ENCODE peak calls at places on chromosomes 1 and 21, in ten cellular contexts. X is lung, M is endodermal cell, V is neuronal stem cell, O is SJSA1, E is psoas muscle, C is aorta, N is Peyer's patch, I is tibial artery, Z is ascending aorta. L is an unnamed sample. For H3K4me1, the result is how much of the 10 kb centered on the place peaks cover.

GRCh38 chr1:25826571-25826970 is 6.8 kb downstream of the MTFR1L start:
- DNase-seq in X (no peak), M (no peak), V (no peak), O (no peak), E (no peak), C (no peak), N (no peak), I (no peak), Z (no peak), L (no peak)

GRCh38 chr1:63317007-63317813 is 5.2 kb upstream of the FOXD3 start:
- DNase-seq in X (peak), M (peak), V (peak), O (peak), E (peak), C (peak), N (peak), I (no peak), Z (no peak), L (peak)

GRCh38 chr1:243336163-243336562 is 80.3 kb downstream of the SDCCAG8 start:
- DNase-seq in X (no peak), M (no peak), V (no peak), O (no peak), E (no peak), C (no peak), N (no peak), I (no peak), Z (no peak), L (no peak)

GRCh38 chr1:35717911-35718476 is 690 bp downstream of the C1orf216 start:
- DNase-seq in X (peak), M (peak), V (no peak), O (peak), E (peak), C (peak), N (peak), I (peak), Z (peak), L (peak)

GRCh38 chr1:36824390-36824861 is 209.9 kb downstream of the GRIK3 start:
- DNase-seq in X (no peak), M (peak), V (peak), O (no peak), E (no peak), C (no peak), N (no peak), I (no peak), Z (no peak), L (no peak)

GRCh38 chr1:25341746-25342145 is 3.6 kb downstream of the TMEM50A start:
- DNase-seq in X (no peak), M (no peak), V (no peak), O (no peak), E (no peak), C (no peak), N (no peak), I (no peak), Z (no peak), L (no peak)

GRCh38 chr21:42376338-42376982 is 10.1 kb upstream of the TFF1 start:
- DNase-seq in X (no peak), M (peak), V (no peak), O (no peak), E (no peak), C (no peak), N (peak), I (no peak), Z (no peak), L (no peak)

GRCh38 chr1:156122519-156123355 is 8.2 kb downstream of the LMNA start:
- DNase-seq in X (peak), M (peak), V (no peak), O (peak), E (peak), C (peak), N (peak), I (peak), Z (peak), L (peak)

GRCh38 chr1:164510435-164510834 is 48.5 kb upstream of the PBX1 start:
- DNase-seq in X (no peak), M (no peak), V (no peak), O (no peak), E (no peak), C (no peak), N (no peak), I (no peak), Z (no peak), L (no peak)

GRCh38 chr1:166164995-166165660 is 1.7 kb downstream of the FAM78B start:
- DNase-seq in X (no peak), M (peak), V (peak), O (no peak), E (peak), C (peak), N (peak), I (peak), Z (peak), L (peak)

GRCh38 chr1:164794310-164794709 is 235.3 kb downstream of the PBX1 start:
- DNase-seq in X (no peak), M (no peak), V (no peak), O (peak), E (no peak), C (peak), N (no peak), I (peak), Z (peak), L (no peak)

GRCh38 chr1:110508038-110508437 is 10.9 kb downstream of the KCNA10 start:
- DNase-seq in X (peak), M (peak), V (no peak), O (no peak), E (peak), C (peak), N (peak), I (peak), Z (peak), L (peak)

GRCh38 chr1:10774615-10775310 is 21.7 kb downstream of the CASZ1 start:
- DNase-seq in X (no peak), M (no peak), V (no peak), O (no peak), E (no peak), C (no peak), N (no peak), I (no peak), Z (no peak), L (no peak)

GRCh38 chr21:35204850-35205564 is 155.9 kb upstream of the RUNX1 start:
- DNase-seq in X (peak), M (peak), V (no peak), O (peak), E (peak), C (peak), N (peak), I (peak), Z (peak), L (no peak)

GRCh38 chr1:165403835-165404482 is 41.0 kb downstream of the RXRG start:
- DNase-seq in X (peak), M (peak), V (peak), O (no peak), E (no peak), C (no peak), N (peak), I (no peak), Z (peak), L (peak)

GRCh38 chr21:15755125-15755524 is 25.3 kb downstream of the USP25 start:
- DNase-seq in X (no peak), M (no peak), V (no peak), O (no peak), E (no peak), C (no peak), N (no peak), I (no peak), Z (no peak), L (no peak)

GRCh38 chr1:226215239-226215638 is 8.2 kb upstream of the MIXL1 start:
- DNase-seq in X (no peak), M (peak), V (no peak), O (peak), E (no peak), C (no peak), N (no peak), I (no peak), Z (no peak), L (no peak)

GRCh38 chr1:21563971-21564370 is 54.7 kb downstream of the ALPL start:
- DNase-seq in X (no peak), M (no peak), V (no peak), O (no peak), E (peak), C (peak), N (no peak), I (no peak), Z (no peak), L (no peak)

GRCh38 chr1:219990782-219991510 is 55.4 kb downstream of the EPRS1 start:
- DNase-seq in X (no peak), M (no peak), V (peak), O (no peak), E (no peak), C (no peak), N (no peak), I (no peak), Z (no peak), L (no peak)

GRCh38 chr1:42680921-42681683 is 1.1 kb upstream of the YBX1 start:
- DNase-seq in X (no peak), M (peak), V (no peak), O (no peak), E (no peak), C (no peak), N (no peak), I (no peak), Z (no peak), L (no peak)

GRCh38 chr21:45494851-45495680 is 47.2 kb downstream of the SLC19A1 start:
- DNase-seq in X (no peak), M (no peak), V (no peak), O (no peak), E (peak), C (peak), N (no peak), I (no peak), Z (no peak), L (no peak)

GRCh38 chr1:10637833-10638558 is 158.4 kb downstream of the CASZ1 start:
- DNase-seq in X (no peak), M (peak), V (no peak), O (no peak), E (no peak), C (no peak), N (no peak), I (no peak), Z (no peak), L (no peak)

GRCh38 chr21:43734830-43735229 is 15.9 kb downstream of the PDXK start:
- DNase-seq in X (peak), M (no peak), V (no peak), O (no peak), E (peak), C (peak), N (no peak), I (no peak), Z (no peak), L (no peak)

GRCh38 chr1:65958561-65959350 is 166.1 kb downstream of the PDE4B start:
- DNase-seq in X (no peak), M (no peak), V (peak), O (no peak), E (peak), C (no peak), N (no peak), I (no peak), Z (no peak), L (peak)

GRCh38 chr1:15835205-15835740 is 12.2 kb upstream of the SPEN start:
- DNase-seq in X (peak), M (no peak), V (no peak), O (no peak), E (no peak), C (no peak), N (no peak), I (no peak), Z (no peak), L (no peak)

GRCh38 chr1:161824618-161825017 is 58.5 kb downstream of the ATF6 start:
- DNase-seq in X (no peak), M (no peak), V (no peak), O (no peak), E (no peak), C (no peak), N (no peak), I (no peak), Z (no peak), L (no peak)

GRCh38 chr21:35909456-35910178 is 150.7 kb downstream of the SETD4 start:
- DNase-seq in X (no peak), M (no peak), V (no peak), O (no peak), E (no peak), C (no peak), N (no peak), I (no peak), Z (no peak), L (no peak)

GRCh38 chr1:156677616-156678596 is 699 bp upstream of the NES start:
- DNase-seq in X (no peak), M (peak), V (peak), O (peak), E (peak), C (peak), N (peak), I (peak), Z (peak), L (peak)

GRCh38 chr1:34406377-34406776 is 229.7 kb downstream of the C1orf94 start:
- DNase-seq in X (peak), M (no peak), V (no peak), O (no peak), E (no peak), C (no peak), N (no peak), I (no peak), Z (no peak), L (no peak)

GRCh38 chr1:230165526-230165925 is 98.5 kb downstream of the GALNT2 start:
- DNase-seq in X (no peak), M (peak), V (no peak), O (no peak), E (no peak), C (no peak), N (peak), I (no peak), Z (peak), L (no peak)

GRCh38 chr1:54324750-54325704 is 81.2 kb downstream of the SSBP3 start:
- DNase-seq in X (no peak), M (no peak), V (no peak), O (no peak), E (no peak), C (no peak), N (no peak), I (no peak), Z (no peak), L (no peak)

GRCh38 chr1:54328117-54328636 is 78.0 kb downstream of the SSBP3 start:
- DNase-seq in X (no peak), M (peak), V (no peak), O (peak), E (no peak), C (no peak), N (no peak), I (no peak), Z (no peak), L (no peak)

GRCh38 chr1:54325705-54326461 is 80.3 kb downstream of the SSBP3 start:
- DNase-seq in X (no peak), M (peak), V (no peak), O (no peak), E (no peak), C (no peak), N (no peak), I (no peak), Z (no peak), L (no peak)

GRCh38 chr1:54327386-54328116 is 78.6 kb downstream of the SSBP3 start:
- DNase-seq in X (no peak), M (no peak), V (no peak), O (no peak), E (no peak), C (no peak), N (no peak), I (no peak), Z (no peak), L (peak)

DNA sequence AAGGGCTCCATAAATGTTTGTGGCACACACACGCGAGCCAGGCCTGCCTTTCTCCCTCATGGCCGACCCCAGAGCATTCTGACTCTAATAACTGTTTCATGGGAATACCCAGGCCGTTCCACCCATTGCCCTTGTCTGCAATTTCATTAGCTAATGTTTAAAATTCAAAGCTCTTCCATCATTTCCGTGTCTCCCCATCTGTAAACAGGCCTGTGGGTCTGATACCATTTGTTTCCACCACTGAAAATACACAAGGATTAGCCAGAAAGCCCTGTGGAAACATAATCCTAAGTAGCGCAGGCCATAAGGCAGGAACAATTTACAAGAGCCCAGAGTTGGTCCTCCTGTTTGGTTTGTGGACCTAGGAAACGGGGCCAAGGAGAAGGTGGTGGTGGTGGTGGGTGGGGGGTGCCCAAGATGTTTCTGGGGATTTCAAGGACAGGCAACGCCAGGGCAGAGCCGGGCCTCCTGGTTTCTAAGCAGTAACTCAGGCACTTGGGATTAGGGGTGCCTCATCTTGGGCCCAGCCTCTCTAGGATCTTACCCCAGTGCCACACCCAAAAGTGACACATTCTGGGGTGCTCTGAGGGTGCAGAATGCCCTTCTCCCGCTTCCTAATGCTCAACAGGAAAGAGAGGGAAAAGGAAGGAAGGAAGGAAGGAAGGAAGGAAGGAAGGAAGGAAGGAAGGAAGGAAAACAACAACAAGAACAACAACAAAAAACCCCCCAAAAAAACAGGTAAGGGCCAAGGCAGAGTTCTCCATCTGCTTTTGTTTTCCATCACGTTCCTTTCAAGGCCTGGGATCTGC is 79.4 kb downstream of the SSBP3 start:
- DNase-seq in X (no peak), M (no peak), V (no peak), O (no peak), E (no peak), C (no peak), N (no peak), I (no peak), Z (no peak), L (no peak)
- H3K4me1 ChIP-seq in X (under half), M (half or more), V (half or more), O (under half), E (half or more), C (under half), N (half or more), I (under half), Z (under half), L (under half)

GRCh38 chr1:77594366-77595112 is 87.9 kb downstream of the ZZZ3 start:
- DNase-seq in X (no peak), M (no peak), V (no peak), O (no peak), E (no peak), C (no peak), N (no peak), I (no peak), Z (no peak), L (no peak)
- H3K4me1 ChIP-seq in X (under half), M (under half), V (under half), O (under half), E (under half), C (under half), N (under half), I (under half), Z (under half), L (under half)

GRCh38 chr1:206694151-206694550 is 9.4 kb downstream of the MAPKAPK2 start:
- DNase-seq in X (no peak), M (no peak), V (no peak), O (no peak), E (no peak), C (no peak), N (no peak), I (no peak), Z (no peak), L (no peak)
- H3K4me1 ChIP-seq in X (under half), M (under half), V (under half), O (under half), E (half or more), C (under half), N (half or more), I (under half), Z (under half), L (under half)

GRCh38 chr1:172824199-172824598 is 165.3 kb downstream of the FASLG start:
- DNase-seq in X (no peak), M (no peak), V (no peak), O (no peak), E (no peak), C (no peak), N (no peak), I (no peak), Z (no peak), L (no peak)
- H3K4me1 ChIP-seq in X (under half), M (under half), V (under half), O (under half), E (under half), C (under half), N (under half), I (under half), Z (under half), L (under half)

GRCh38 chr1:3124246-3124645 is 55.2 kb downstream of the PRDM16 start:
- DNase-seq in X (no peak), M (no peak), V (no peak), O (no peak), E (no peak), C (no peak), N (no peak), I (no peak), Z (no peak), L (no peak)
- H3K4me1 ChIP-seq in X (under half), M (under half), V (half or more), O (under half), E (under half), C (under half), N (under half), I (under half), Z (half or more), L (under half)

DNA sequence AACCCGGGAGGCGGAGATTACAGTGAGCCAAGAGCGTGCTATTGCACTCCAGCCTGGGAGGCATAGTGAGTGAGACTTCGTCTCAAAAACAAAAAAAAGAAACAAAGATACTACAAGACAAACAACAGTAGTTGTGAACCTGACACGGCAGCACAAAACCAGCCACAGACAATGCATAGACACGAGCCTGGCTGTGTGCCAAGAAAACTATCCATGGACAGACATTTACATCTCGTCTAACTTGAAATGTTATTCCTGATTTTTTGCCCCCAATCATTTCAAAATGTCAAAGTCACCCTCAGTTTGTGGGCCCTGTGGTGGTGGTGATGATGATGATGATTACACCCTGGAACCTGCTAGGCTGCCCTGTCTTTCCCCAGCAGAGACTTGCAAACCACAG is 6.3 kb downstream of the KLHL21 start:
- DNase-seq in X (no peak), M (no peak), V (no peak), O (no peak), E (no peak), C (no peak), N (no peak), I (no peak), Z (no peak), L (no peak)
- H3K4me1 ChIP-seq in X (under half), M (under half), V (under half), O (under half), E (half or more), C (under half), N (half or more), I (under half), Z (under half), L (under half)

GRCh38 chr1:150610576-150610975 is 18.8 kb downstream of the ENSA start:
- DNase-seq in X (no peak), M (peak), V (no peak), O (no peak), E (no peak), C (no peak), N (no peak), I (no peak), Z (no peak), L (no peak)

GRCh38 chr1:150609726-150610125 is 19.7 kb downstream of the ENSA start:
- DNase-seq in X (no peak), M (no peak), V (no peak), O (no peak), E (no peak), C (no peak), N (no peak), I (no peak), Z (no peak), L (no peak)

GRCh38 chr1:150613061-150613920 is 16.1 kb downstream of the ENSA start:
- DNase-seq in X (no peak), M (no peak), V (no peak), O (no peak), E (no peak), C (no peak), N (peak), I (no peak), Z (peak), L (no peak)

GRCh38 chr1:150615346-150616201 is 13.8 kb downstream of the ENSA start:
- DNase-seq in X (no peak), M (no peak), V (no peak), O (peak), E (no peak), C (no peak), N (no peak), I (no peak), Z (no peak), L (no peak)

DNA sequence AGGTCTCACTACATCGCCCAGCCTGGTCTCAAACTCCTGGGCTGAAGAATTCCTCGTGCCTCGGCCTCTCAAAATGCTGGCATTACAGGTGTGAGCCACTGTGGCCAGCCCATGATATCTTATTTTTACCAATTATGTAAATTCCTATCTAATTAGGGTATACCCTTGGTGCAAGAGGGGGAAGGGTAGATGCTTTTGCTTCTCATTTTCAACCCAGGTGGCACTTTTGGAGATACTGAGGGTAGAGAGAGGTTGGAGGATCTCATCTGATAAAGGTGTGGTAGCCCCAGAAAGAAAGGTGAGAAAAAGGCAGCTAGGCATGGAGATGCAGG is 17.4 kb downstream of the ENSA start:
- DNase-seq in X (no peak), M (no peak), V (no peak), O (no peak), E (no peak), C (no peak), N (no peak), I (no peak), Z (no peak), L (no peak)
- H3K4me1 ChIP-seq in X (under half), M (under half), V (under half), O (under half), E (under half), C (under half), N (half or more), I (under half), Z (under half), L (under half)